ENCODE peak calls at places on chromosomes 11 and 22, in four cellular contexts. N is lower leg skin, H is body of pancreas, K is right lobe of liver. Q is an unnamed sample.

GRCh38 chr11:16981651-16982194 is 32.5 kb downstream of the PLEKHA7 start:
- DNase-seq in N (no peak), H (peak), K (no peak), Q (peak)

GRCh38 chr22:46137218-46137766 is 13.0 kb upstream of the PPARA start:
- DNase-seq in N (no peak), H (no peak), K (no peak), Q (no peak)

GRCh38 chr22:23781533-23781932 is 5.2 kb upstream of the SMARCB1 start:
- DNase-seq in N (no peak), H (no peak), K (no peak), Q (peak)

GRCh38 chr11:122261546-122261945 is 145.5 kb upstream of the BLID start:
- DNase-seq in N (no peak), H (no peak), K (no peak), Q (no peak)

GRCh38 chr11:65578134-65578533 is 2.3 kb downstream of the EHBP1L1 start:
- DNase-seq in N (no peak), H (no peak), K (peak), Q (no peak)

GRCh38 chr22:26086359-26086758 is 82.9 kb upstream of the SEZ6L start:
- DNase-seq in N (no peak), H (no peak), K (no peak), Q (no peak)

GRCh38 chr11:130634981-130635473 is 186.6 kb downstream of the ADAMTS15 start:
- DNase-seq in N (no peak), H (no peak), K (no peak), Q (no peak)

GRCh38 chr22:46050916-46051614 is 74.1 kb upstream of the WNT7B start:
- DNase-seq in N (peak), H (no peak), K (peak), Q (no peak)

GRCh38 chr22:30559889-30560288 is 13.3 kb upstream of the SEC14L6 start:
- DNase-seq in N (no peak), H (no peak), K (no peak), Q (no peak)

GRCh38 chr11:1696608-1697570 is at the start of gene KRTAP5-6:
- DNase-seq in N (peak), H (no peak), K (no peak), Q (no peak)

GRCh38 chr11:12799373-12799835 is 125.2 kb downstream of the TEAD1 start:
- DNase-seq in N (no peak), H (no peak), K (no peak), Q (no peak)

GRCh38 chr11:30143098-30143705 is 87.6 kb upstream of the FSHB start:
- DNase-seq in N (no peak), H (no peak), K (no peak), Q (no peak)

GRCh38 chr11:17275376-17276235 is 933 bp upstream of the NUCB2 start:
- DNase-seq in N (no peak), H (no peak), K (no peak), Q (no peak)

GRCh38 chr11:64121637-64122410 is 44.1 kb downstream of the MACROD1 start:
- DNase-seq in N (no peak), H (no peak), K (no peak), Q (peak)

GRCh38 chr11:122108192-122108799 is 7.7 kb downstream of the BLID start:
- DNase-seq in N (no peak), H (peak), K (no peak), Q (no peak)

GRCh38 chr11:19553683-19554333 is 158.8 kb upstream of the NAV2 start:
- DNase-seq in N (peak), H (peak), K (peak), Q (peak)

GRCh38 chr11:64268687-64269379 is 15.6 kb downstream of the BAD start:
- DNase-seq in N (peak), H (peak), K (peak), Q (no peak)

GRCh38 chr11:82250047-82250446 is 483.6 kb downstream of the FAM181B start:
- DNase-seq in N (no peak), H (no peak), K (no peak), Q (no peak)

GRCh38 chr11:44943118-44943517 is 7.6 kb downstream of the TP53I11 start:
- DNase-seq in N (no peak), H (peak), K (peak), Q (no peak)

GRCh38 chr22:45268958-45269844 is 15.5 kb upstream of the UPK3A start:
- DNase-seq in N (peak), H (peak), K (peak), Q (peak)

GRCh38 chr22:28799834-28800307 is 498 bp downstream of the XBP1 start:
- DNase-seq in N (peak), H (peak), K (peak), Q (peak)

GRCh38 chr11:46350695-46351094 is 3.4 kb downstream of the DGKZ start:
- DNase-seq in N (no peak), H (no peak), K (no peak), Q (no peak)

GRCh38 chr11:46347637-46348311 is 511 bp downstream of the DGKZ start:
- DNase-seq in N (no peak), H (peak), K (peak), Q (no peak)

GRCh38 chr11:46346886-46347636 is at the start of gene DGKZ:
- DNase-seq in N (peak), H (peak), K (peak), Q (peak)

GRCh38 chr11:46348986-46349401 is 1.7 kb downstream of the DGKZ start:
- DNase-seq in N (no peak), H (no peak), K (no peak), Q (no peak)

GRCh38 chr11:46348566-46348981 is 1.3 kb downstream of the DGKZ start:
- DNase-seq in N (no peak), H (peak), K (no peak), Q (no peak)
- TF ChIP-seq POLR2A in N (no peak), H (no peak), K (no peak), Q (no peak)

GRCh38 chr11:117874910-117875396 is 1.5 kb downstream of the FXYD6 start:
- DNase-seq in N (peak), H (no peak), K (no peak), Q (no peak)

GRCh38 chr11:117876049-117876340 is 463 bp downstream of the FXYD6 start:
- DNase-seq in N (no peak), H (no peak), K (no peak), Q (no peak)

GRCh38 chr11:117877120-117877784 is 794 bp upstream of the FXYD6 start:
- DNase-seq in N (peak), H (no peak), K (no peak), Q (no peak)

GRCh38 chr11:117875397-117876048 is 935 bp downstream of the FXYD6 start:
- DNase-seq in N (peak), H (no peak), K (no peak), Q (no peak)

DNA sequence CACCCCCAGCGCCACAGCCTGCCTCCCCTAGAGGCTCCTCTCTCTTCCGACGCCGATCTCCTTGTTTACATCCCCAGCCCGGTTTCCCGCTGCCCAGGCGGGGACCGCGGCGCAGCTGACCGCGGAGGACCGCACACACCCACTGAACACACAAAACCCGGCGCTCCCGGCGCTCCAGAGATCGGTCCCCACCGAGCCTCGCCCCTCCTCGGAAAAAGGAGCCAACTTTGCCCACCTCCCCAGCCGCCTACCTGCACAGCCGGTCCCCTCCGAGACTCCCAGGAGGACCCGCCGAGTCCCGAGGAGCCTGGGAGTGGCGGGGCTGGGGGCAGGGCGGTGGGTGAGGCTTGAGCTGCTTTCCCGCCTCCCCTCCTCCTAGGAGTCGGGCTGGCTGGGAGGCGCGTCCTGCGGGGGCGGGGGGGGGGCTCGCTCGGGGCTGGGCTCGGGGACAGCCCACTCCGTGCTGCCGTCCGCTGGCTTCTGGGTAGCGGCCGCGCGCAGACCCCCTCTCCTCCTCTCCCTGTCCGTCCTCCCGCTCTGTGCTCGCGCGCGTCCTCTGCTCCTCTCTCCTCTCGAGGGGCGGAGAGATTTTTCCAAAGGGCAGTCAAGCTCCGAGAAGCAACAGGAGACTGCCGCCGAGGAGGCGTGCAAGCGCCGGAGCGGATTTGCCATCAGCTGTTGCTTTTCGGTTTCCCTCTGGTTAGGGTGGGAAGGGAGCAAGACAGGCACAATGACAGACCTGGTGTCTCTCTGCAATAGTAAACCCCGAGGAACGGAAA is at the start of gene FXYD6:
- DNase-seq in N (peak), H (peak), K (peak), Q (no peak)
- TF ChIP-seq POLR2A in N (no peak), H (no peak), K (no peak), Q (no peak)

DNA sequence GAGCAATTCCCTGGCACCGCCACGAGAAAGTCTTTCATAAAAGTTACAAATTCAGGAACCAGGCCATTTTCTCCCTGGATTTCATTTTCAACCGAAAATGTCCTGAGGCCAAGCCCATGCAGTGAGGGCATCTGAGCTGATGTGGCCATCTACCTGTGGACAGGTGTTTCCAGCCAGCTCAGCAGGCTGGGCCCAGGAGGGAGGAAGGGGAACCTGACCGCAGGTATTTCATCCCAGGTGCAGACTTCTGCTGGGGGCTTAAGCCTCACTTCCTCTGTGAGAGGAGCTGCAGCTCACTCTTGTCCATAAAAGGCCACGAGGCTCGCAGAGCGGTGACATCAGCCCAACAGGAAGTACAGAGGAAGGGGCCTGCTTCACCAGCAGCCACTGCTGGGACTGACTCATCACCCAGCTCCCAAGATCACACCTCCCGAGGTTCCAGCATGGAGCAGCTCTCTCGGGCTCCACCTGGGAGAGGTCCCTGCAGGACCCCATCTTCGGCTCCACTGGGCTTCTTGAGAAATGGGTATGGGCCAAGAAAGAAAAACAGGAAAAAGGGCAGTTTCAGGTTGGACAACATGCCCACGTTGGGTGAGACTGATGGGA is 56.4 kb downstream of the MYH9 start:
- DNase-seq in N (peak), H (peak), K (peak), Q (no peak)
- TF ChIP-seq POLR2A in N (no peak), H (peak), K (no peak), Q (no peak)

DNA sequence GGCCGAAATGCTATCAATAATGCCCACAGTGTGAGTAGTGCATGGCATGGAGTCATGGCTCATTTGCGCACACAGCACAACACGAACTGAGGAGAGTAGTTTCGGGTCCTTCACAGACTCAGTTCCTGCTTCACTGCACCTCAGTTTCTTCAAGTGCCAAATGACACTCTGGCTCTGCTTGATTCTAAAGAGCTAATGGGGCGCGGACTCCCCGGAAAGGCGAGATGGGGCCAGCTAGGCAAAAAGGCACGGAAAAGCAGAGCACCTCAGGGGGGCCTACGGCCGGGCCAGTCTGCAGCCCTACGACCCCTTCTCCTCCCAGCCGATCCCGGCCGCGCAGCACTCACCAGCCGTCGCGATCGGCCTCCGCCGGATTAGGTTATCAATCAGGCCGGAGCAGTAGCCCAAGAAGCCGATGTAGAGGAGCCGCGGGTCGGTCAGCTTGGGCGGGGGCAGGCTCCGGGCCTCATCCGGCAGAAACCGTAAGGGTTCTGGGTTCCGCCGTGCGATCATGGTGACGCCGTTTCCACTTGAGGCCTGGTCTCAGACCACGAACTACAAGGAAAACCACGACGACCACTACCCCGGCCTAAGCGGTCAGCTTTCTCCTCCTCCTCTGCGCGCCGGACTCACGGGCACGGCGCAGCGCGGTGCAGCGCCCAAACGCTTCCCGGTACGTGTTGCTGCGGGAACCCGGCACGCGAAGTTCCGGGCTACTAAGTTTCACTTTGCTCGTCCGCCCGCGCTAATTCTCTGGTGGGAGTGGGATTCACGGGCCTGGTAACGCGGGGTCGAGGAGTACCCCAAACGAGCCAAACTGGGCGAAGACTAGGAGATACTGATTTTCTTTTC is at the start of gene NDUFC2:
- DNase-seq in N (peak), H (peak), K (peak), Q (peak)
- TF ChIP-seq POLR2A in N (no peak), H (peak), K (peak), Q (peak)

DNA sequence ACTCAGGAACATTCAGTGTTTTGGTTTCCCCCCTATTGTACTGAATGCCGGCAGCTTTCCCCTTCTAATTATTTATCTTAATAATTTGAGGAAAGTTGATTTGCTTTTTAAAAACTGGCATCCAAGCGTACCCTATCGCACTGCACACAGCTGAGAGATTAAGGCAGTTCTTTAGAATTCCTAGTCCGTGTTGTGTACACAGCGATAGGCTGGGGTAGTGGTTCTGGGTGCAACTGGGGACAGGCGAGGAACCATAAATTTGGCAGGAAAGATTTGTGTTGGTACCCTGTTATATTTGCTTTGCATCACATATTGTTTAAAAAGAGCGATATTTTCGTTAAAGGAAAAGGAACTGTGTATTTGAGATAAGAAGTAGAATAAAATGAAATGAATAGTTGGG is 39.2 kb downstream of the PTPRJ start:
- DNase-seq in N (no peak), H (no peak), K (no peak), Q (no peak)
- TF ChIP-seq POLR2A in N (no peak), H (no peak), K (no peak), Q (no peak)

DNA sequence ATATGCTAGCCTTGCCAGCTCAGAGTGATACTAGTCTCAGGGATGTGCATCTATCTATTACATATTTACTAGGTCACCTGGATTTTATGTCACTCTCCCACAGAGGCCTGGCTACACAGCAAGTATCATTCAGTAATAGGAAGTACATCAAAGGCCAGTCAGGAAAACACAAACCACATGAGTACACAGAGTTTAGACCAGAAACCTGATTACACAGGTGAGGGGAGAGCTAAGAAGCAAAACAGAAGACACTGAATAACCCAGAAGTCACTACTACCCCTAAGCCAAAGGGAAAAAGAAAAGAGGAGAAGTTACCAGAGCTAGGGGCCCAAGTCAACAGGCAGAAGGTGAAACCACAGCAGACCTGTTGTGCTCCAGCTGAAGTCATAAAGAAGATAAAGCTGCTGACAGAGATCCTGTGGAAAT is 13.3 kb downstream of the LPXN start:
- DNase-seq in N (no peak), H (no peak), K (no peak), Q (no peak)
- TF ChIP-seq POLR2A in N (no peak), H (no peak), K (no peak), Q (no peak)